ENCODE peak calls at places on chromosomes 7 and 10, in ten cellular contexts. B is AG09309; P is HEK293T; J is stomach; M is GM19239; Q is NCI-H1105 treated with DMSO at 0.1 percent for 48 hours; L is NCI-H345; Y is activated T-helper 9 cell treated with anti-CD3 and anti-CD28 coated beads, Interleukin-2, amount 50 U/mL, for 16 hours; S is HFFc6; O is psoas muscle. T is an unnamed sample.

GRCh38 chr7:42445691-42446090 is 208.7 kb upstream of the GLI3 start:
- DNase-seq in B (no peak), P (no peak), J (no peak), M (no peak), Q (no peak), L (no peak), Y (no peak), S (no peak), O (no peak), T (no peak)

GRCh38 chr10:104080762-104081161 is 4.9 kb downstream of the COL17A1 start:
- DNase-seq in B (no peak), P (peak), J (no peak), M (no peak), Q (peak), L (peak), Y (no peak), S (peak), O (no peak), T (no peak)

GRCh38 chr10:130493021-130493420 is 356.8 kb downstream of the GLRX3 start:
- DNase-seq in B (no peak), P (no peak), J (no peak), M (no peak), Q (no peak), L (no peak), Y (no peak), S (no peak), O (no peak), T (no peak)

GRCh38 chr7:69568266-69568665 is 30.0 kb upstream of the AUTS2 start:
- DNase-seq in B (no peak), P (no peak), J (no peak), M (no peak), Q (no peak), L (no peak), Y (no peak), S (no peak), O (no peak), T (no peak)

GRCh38 chr7:4715385-4715770 is 33.3 kb downstream of the FOXK1 start:
- DNase-seq in B (no peak), P (no peak), J (no peak), M (no peak), Q (no peak), L (no peak), Y (no peak), S (no peak), O (peak), T (no peak)

GRCh38 chr10:122286872-122287271 is 15.8 kb downstream of the BTBD16 start:
- DNase-seq in B (peak), P (peak), J (no peak), M (no peak), Q (no peak), L (peak), Y (no peak), S (peak), O (peak), T (no peak)

GRCh38 chr7:13055732-13056369 is 368.4 kb downstream of the ARL4A start:
- DNase-seq in B (no peak), P (no peak), J (no peak), M (no peak), Q (no peak), L (no peak), Y (no peak), S (no peak), O (no peak), T (no peak)

GRCh38 chr7:28037220-28038010 is 143.2 kb downstream of the JAZF1 start:
- DNase-seq in B (peak), P (peak), J (no peak), M (peak), Q (no peak), L (no peak), Y (no peak), S (peak), O (no peak), T (peak)

GRCh38 chr7:43204081-43204480 is 91.6 kb downstream of the HECW1 start:
- DNase-seq in B (peak), P (no peak), J (no peak), M (no peak), Q (no peak), L (no peak), Y (no peak), S (peak), O (no peak), T (no peak)

GRCh38 chr7:39951156-39951942 is 1.3 kb downstream of the CDK13 start:
- DNase-seq in B (no peak), P (peak), J (peak), M (no peak), Q (peak), L (peak), Y (peak), S (peak), O (peak), T (peak)

GRCh38 chr10:34346516-34347150 is 468.5 kb downstream of the PARD3 start:
- DNase-seq in B (no peak), P (no peak), J (no peak), M (no peak), Q (no peak), L (no peak), Y (no peak), S (no peak), O (no peak), T (no peak)

GRCh38 chr10:124106241-124106905 is 13.0 kb upstream of the CHST15 start:
- DNase-seq in B (peak), P (no peak), J (peak), M (peak), Q (no peak), L (no peak), Y (no peak), S (peak), O (peak), T (no peak)

GRCh38 chr10:49605939-49606509 is 4.1 kb upstream of the SLC18A3 start:
- DNase-seq in B (no peak), P (no peak), J (no peak), M (no peak), Q (peak), L (peak), Y (no peak), S (no peak), O (no peak), T (no peak)

GRCh38 chr7:105473163-105473562 is 48.9 kb downstream of the PUS7 start:
- DNase-seq in B (peak), P (no peak), J (no peak), M (no peak), Q (no peak), L (no peak), Y (no peak), S (peak), O (no peak), T (no peak)

GRCh38 chr7:16657656-16658279 is 11.8 kb downstream of the BZW2 start:
- DNase-seq in B (peak), P (peak), J (no peak), M (no peak), Q (no peak), L (no peak), Y (no peak), S (peak), O (peak), T (peak)

GRCh38 chr7:66930341-66930740 is 9.3 kb downstream of the TMEM248 start:
- DNase-seq in B (no peak), P (peak), J (no peak), M (no peak), Q (no peak), L (no peak), Y (no peak), S (no peak), O (no peak), T (peak)

GRCh38 chr10:96395931-96396877 is 37.4 kb upstream of the OPALIN start:
- DNase-seq in B (no peak), P (peak), J (peak), M (peak), Q (peak), L (peak), Y (peak), S (peak), O (peak), T (peak)

GRCh38 chr7:152912511-152912910 is 153.0 kb downstream of the ACTR3B start:
- DNase-seq in B (no peak), P (no peak), J (no peak), M (no peak), Q (no peak), L (no peak), Y (no peak), S (no peak), O (no peak), T (no peak)

GRCh38 chr10:98001736-98002135 is 28.7 kb downstream of the CRTAC1 start:
- DNase-seq in B (no peak), P (no peak), J (no peak), M (no peak), Q (no peak), L (no peak), Y (no peak), S (no peak), O (no peak), T (no peak)

GRCh38 chr10:67606572-67606971 is 89.4 kb downstream of the CTNNA3 start:
- DNase-seq in B (peak), P (no peak), J (no peak), M (no peak), Q (no peak), L (no peak), Y (no peak), S (peak), O (no peak), T (no peak)

GRCh38 chr7:94276797-94277196 is 117.9 kb upstream of the COL1A2 start:
- DNase-seq in B (no peak), P (peak), J (no peak), M (no peak), Q (peak), L (peak), Y (no peak), S (peak), O (no peak), T (no peak)

GRCh38 chr10:71999360-72000072 is 35.3 kb downstream of the CHST3 start:
- DNase-seq in B (no peak), P (no peak), J (no peak), M (no peak), Q (peak), L (no peak), Y (no peak), S (peak), O (peak), T (peak)

T was measured in BE2C.